ENCODE peak calls at places on chromosome 12, in six cellular contexts. S, E, T, L, O and R are unnamed samples.

GRCh38 chr12:6613776-6614512 is 6.8 kb upstream of the CHD4 start:
- DNase-seq in S (peak; percentile 86), E (peak; percentile 82), T (peak; percentile 96), L (peak; percentile 81), O (peak; percentile 50), R (peak; percentile 63)

GRCh38 chr12:100545092-100545491 is 28.4 kb upstream of the GAS2L3 start:
- DNase-seq in S (no peak), E (no peak), T (no peak), L (no peak), O (no peak), R (no peak)

GRCh38 chr12:114975283-114975973 is 291.5 kb upstream of the TBX3 start:
- DNase-seq in S (no peak), E (no peak), T (no peak), L (no peak), O (no peak), R (no peak)

GRCh38 chr12:49018282-49019119 is at the start of gene PRKAG1:
- DNase-seq in S (peak; percentile 91), E (peak; percentile 98), T (peak; percentile 97), L (peak; percentile 89), O (peak; percentile 97), R (peak; percentile 96)

GRCh38 chr12:1533602-1534304 is 60.6 kb downstream of the FBXL14 start:
- DNase-seq in S (no peak), E (peak; percentile 86), T (no peak), L (no peak), O (peak; percentile 81), R (peak; percentile 80)

GRCh38 chr12:120939954-120940353 is 35.8 kb upstream of the SPPL3 start:
- DNase-seq in S (no peak), E (no peak), T (no peak), L (no peak), O (no peak), R (no peak)

GRCh38 chr12:57755454-57756372 is 810 bp downstream of the MARCHF9 start:
- DNase-seq in S (no peak), E (no peak), T (no peak), L (no peak), O (peak; percentile 37), R (peak; percentile 39)

GRCh38 chr12:65209655-65210043 is 40.3 kb downstream of the LEMD3 start:
- DNase-seq in S (no peak), E (peak; percentile 72), T (no peak), L (no peak), O (peak; percentile 34), R (no peak)

GRCh38 chr12:5796171-5797091 is 148.6 kb downstream of the ANO2 start:
- DNase-seq in S (peak; percentile 13), E (peak; percentile 22), T (peak; percentile 22), L (no peak), O (peak; percentile 13), R (peak; percentile 46)

GRCh38 chr12:120470150-120470817 is 736 bp upstream of the SRSF9 start:
- DNase-seq in S (no peak), E (peak; percentile 11), T (peak; percentile 16), L (no peak), O (no peak), R (no peak)

GRCh38 chr12:57473886-57474285 is 5.8 kb downstream of the ARHGAP9 start:
- DNase-seq in S (no peak), E (no peak), T (no peak), L (no peak), O (no peak), R (no peak)

GRCh38 chr12:10618338-10618987 is 5.1 kb upstream of the MAGOHB start:
- DNase-seq in S (no peak), E (no peak), T (peak; percentile 88), L (no peak), O (no peak), R (no peak)

GRCh38 chr12:50551866-50552265 is 47.1 kb downstream of the DIP2B start:
- DNase-seq in S (no peak), E (no peak), T (no peak), L (no peak), O (no peak), R (no peak)

GRCh38 chr12:65881965-65882413 is 57.7 kb downstream of the HMGA2 start:
- DNase-seq in S (peak; percentile 75), E (peak; percentile 58), T (peak; percentile 80), L (no peak), O (no peak), R (peak; percentile 11)

GRCh38 chr12:111570090-111570961 is 28.8 kb downstream of the ATXN2 start:
- DNase-seq in S (no peak), E (no peak), T (peak; percentile 84), L (no peak), O (no peak), R (no peak)

GRCh38 chr12:63294327-63294632 is 143.3 kb upstream of the AVPR1A start:
- DNase-seq in S (no peak), E (no peak), T (peak; percentile 57), L (no peak), O (no peak), R (no peak)

GRCh38 chr12:83575326-83575725 is 888.6 kb downstream of the TMTC2 start:
- DNase-seq in S (no peak), E (no peak), T (no peak), L (no peak), O (no peak), R (no peak)

GRCh38 chr12:19432309-19433170 is 6.8 kb upstream of the AEBP2 start:
- DNase-seq in S (no peak), E (no peak), T (no peak), L (no peak), O (no peak), R (no peak)

GRCh38 chr12:65171870-65172269 is 2.5 kb downstream of the LEMD3 start:
- DNase-seq in S (no peak), E (peak; percentile 42), T (no peak), L (no peak), O (no peak), R (no peak)

GRCh38 chr12:71282020-71282419 is 124.2 kb upstream of the TSPAN8 start:
- DNase-seq in S (no peak), E (no peak), T (no peak), L (no peak), O (no peak), R (no peak)

GRCh38 chr12:10364839-10365681 is 24.8 kb downstream of the KLRK1 start:
- DNase-seq in S (peak; percentile 71), E (peak; percentile 81), T (peak; percentile 72), L (peak; percentile 7), O (peak; percentile 31), R (peak; percentile 83)

GRCh38 chr12:100789146-100789545 is 5.4 kb upstream of the ANO4 start:
- DNase-seq in S (no peak), E (no peak), T (peak; percentile 56), L (no peak), O (no peak), R (no peak)

GRCh38 chr12:124518051-124518932 is 49.1 kb downstream of the NCOR2 start:
- DNase-seq in S (peak; percentile 100), E (no peak), T (peak; percentile 100), L (peak; percentile 40), O (no peak), R (no peak)

GRCh38 chr12:1500095-1500801 is 94.1 kb downstream of the FBXL14 start:
- DNase-seq in S (no peak), E (no peak), T (peak; percentile 89), L (no peak), O (no peak), R (no peak)

GRCh38 chr12:77032406-77032805 is 33.0 kb downstream of the E2F7 start:
- DNase-seq in S (no peak), E (no peak), T (peak; percentile 77), L (no peak), O (no peak), R (no peak)

GRCh38 chr12:41936333-41936732 is 208.3 kb downstream of the GXYLT1 start:
- DNase-seq in S (no peak), E (no peak), T (no peak), L (no peak), O (no peak), R (no peak)

GRCh38 chr12:117356048-117356447 is 5.4 kb downstream of the NOS1 start:
- DNase-seq in S (no peak), E (no peak), T (peak; percentile 36), L (no peak), O (no peak), R (no peak)

GRCh38 chr12:27635349-27635972 is 60.8 kb upstream of the REP15 start:
- DNase-seq in S (no peak), E (peak; percentile 28), T (peak; percentile 73), L (no peak), O (no peak), R (peak; percentile 5)

GRCh38 chr12:13198921-13199320 is 2.4 kb downstream of the EMP1 start:
- DNase-seq in S (no peak), E (no peak), T (peak; percentile 72), L (no peak), O (no peak), R (no peak)
- TF ChIP-seq CTCF in S (no peak), E (no peak), T (no peak), L (no peak), O (no peak), R (no peak)

GRCh38 chr12:60421741-60422140 is 825.9 kb downstream of the SLC16A7 start:
- DNase-seq in S (no peak), E (no peak), T (no peak), L (no peak), O (no peak), R (no peak)
- TF ChIP-seq CTCF in S (no peak), E (no peak), T (no peak), L (no peak), O (no peak), R (no peak)

GRCh38 chr12:110102255-110102654 is 21.9 kb upstream of the IFT81 start:
- DNase-seq in S (peak; percentile 22), E (peak; percentile 64), T (peak; percentile 53), L (no peak), O (peak; percentile 35), R (peak; percentile 71)
- TF ChIP-seq CTCF in S (peak; percentile 8), E (peak; percentile 23), T (peak; percentile 47), L (peak; percentile 12), O (peak; percentile 35), R (peak; percentile 38)

GRCh38 chr12:61652265-61652664 is 607.9 kb upstream of the USP15 start:
- DNase-seq in S (no peak), E (no peak), T (no peak), L (no peak), O (no peak), R (no peak)

GRCh38 chr12:61654698-61655097 is 605.5 kb upstream of the USP15 start:
- DNase-seq in S (no peak), E (peak; percentile 1), T (peak; percentile 0), L (no peak), O (no peak), R (no peak)
- TF ChIP-seq CTCF in S (no peak), E (no peak), T (peak; percentile 22), L (no peak), O (no peak), R (no peak)

DNA sequence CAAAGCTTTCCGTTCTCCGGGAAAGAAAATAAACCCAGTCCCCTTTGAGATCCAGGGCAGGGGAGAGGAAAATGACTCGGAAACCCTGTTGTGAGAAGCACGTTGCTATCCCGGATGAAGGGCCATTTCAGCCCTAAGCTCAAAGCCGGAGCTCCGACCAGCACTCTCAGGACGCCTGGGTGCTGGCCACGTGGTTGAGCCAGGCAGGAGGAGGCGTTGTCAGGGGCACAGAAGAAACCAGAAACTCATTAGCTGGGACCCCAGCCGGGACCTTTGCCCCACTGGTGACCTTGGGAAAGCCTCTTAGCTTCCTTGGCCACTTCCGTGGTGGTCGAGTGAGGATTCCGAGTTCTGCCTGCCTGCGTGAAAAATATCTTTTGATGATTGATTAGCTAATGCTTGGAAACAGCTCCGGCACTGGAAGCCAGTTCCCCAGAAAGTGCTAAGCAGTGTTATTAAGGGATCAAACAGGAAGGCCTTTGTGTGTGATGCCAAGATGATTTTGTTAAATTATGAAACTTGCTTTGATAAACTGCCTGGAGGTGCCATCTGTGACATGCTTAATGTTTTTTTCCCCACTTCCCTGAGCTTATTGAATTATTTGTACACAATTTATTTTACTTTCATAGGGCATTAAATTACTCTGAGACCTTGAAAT is 57.5 kb upstream of the FZD10 start:
- DNase-seq in S (no peak), E (no peak), T (no peak), L (no peak), O (no peak), R (no peak)
- TF ChIP-seq CTCF in S (no peak), E (no peak), T (no peak), L (no peak), O (no peak), R (no peak)